ENCODE peak calls at places on chromosomes 13 and 19, in seven cellular contexts. C is esophagus squamous epithelium, O is AG04449, M is thoracic aorta, J is fibroblast of pulmonary artery, Z is tibial nerve, K is mesendoderm. I is an unnamed sample.

GRCh38 chr19:42560731-42561130 is 32.5 kb upstream of the CEACAM1 start:
- DNase-seq in M (no peak), O (no peak), J (no peak), Z (no peak), K (no peak), C (no peak), I (no peak)

GRCh38 chr13:76474356-76474755 is 411.8 kb downstream of the KCTD12 start:
- DNase-seq in O (no peak), K (no peak), Z (no peak), C (no peak), J (peak), M (no peak), I (no peak)

GRCh38 chr19:37948362-37948761 is 41.4 kb downstream of the SIPA1L3 start:
- DNase-seq in M (no peak), C (no peak), K (no peak), O (no peak), Z (no peak), J (no peak), I (no peak)

GRCh38 chr13:26653310-26653709 is 95.8 kb downstream of the WASF3 start:
- DNase-seq in M (no peak), O (peak), J (peak), C (no peak), Z (no peak), K (no peak), I (peak)

GRCh38 chr13:74226791-74227475 is 92.7 kb upstream of the KLF12 start:
- DNase-seq in Z (no peak), O (no peak), K (no peak), M (no peak), J (no peak), C (no peak), I (no peak)

GRCh38 chr19:30802424-30803013 is 430.3 kb downstream of the ZNF536 start:
- DNase-seq in M (no peak), C (no peak), K (no peak), Z (no peak), J (no peak), O (no peak), I (no peak)

GRCh38 chr13:51148223-51148951 is 37.3 kb upstream of the C13orf42 start:
- DNase-seq in M (no peak), J (no peak), K (peak), Z (no peak), C (no peak), O (no peak), I (no peak)

GRCh38 chr13:60974296-60974695 is 441.4 kb downstream of the PCDH20 start:
- DNase-seq in M (no peak), C (no peak), O (no peak), K (peak), Z (no peak), J (no peak), I (no peak)

GRCh38 chr13:77894743-77895142 is 23.9 kb downstream of the EDNRB start:
- DNase-seq in K (no peak), M (no peak), Z (no peak), J (peak), C (no peak), O (no peak), I (no peak)

DNA sequence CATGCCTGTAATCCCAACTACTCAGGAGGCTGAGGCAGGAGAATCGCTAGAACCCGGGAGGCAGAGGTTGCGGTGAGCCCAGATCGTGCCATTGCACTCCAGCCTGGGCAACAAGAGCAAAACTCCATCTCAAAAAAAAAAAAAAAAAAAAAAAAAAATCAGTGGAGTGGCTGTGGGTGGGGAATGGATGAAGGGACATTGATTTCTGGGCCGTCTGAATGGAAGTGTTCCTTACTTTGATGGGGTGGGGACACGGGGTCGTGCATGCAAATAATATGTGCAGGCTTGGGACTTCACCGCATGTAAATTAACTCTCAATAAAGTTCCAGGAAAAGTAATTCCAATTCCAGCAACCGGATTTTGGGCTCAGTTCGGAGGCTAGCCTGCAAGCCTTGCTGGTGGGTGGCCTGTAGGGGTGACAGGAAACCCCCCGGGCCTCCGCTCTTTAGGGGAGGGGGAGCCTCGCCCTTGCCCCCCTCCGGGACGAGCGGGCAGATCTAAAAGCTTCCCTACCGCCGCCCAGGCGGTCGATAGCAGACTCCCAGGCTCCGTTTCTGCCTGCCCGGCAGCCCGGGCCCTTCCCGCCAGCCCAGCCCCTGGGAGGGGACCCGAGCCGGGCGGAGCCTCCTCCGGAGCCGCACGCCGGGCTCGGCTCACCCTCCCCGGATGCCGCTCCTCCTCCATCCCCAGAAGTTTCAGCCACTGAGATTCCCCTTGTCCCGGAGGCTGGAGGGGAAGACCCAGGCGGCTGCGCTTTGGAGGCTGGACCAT is 48.0 kb upstream of the ADGRE5 start:
- DNase-seq in K (peak), J (peak), C (no peak), O (no peak), Z (no peak), M (no peak), I (no peak)
- H3K4me3 ChIP-seq in K (no peak), J (peak), C (peak), O (peak), Z (peak), M (peak), I (peak)

DNA sequence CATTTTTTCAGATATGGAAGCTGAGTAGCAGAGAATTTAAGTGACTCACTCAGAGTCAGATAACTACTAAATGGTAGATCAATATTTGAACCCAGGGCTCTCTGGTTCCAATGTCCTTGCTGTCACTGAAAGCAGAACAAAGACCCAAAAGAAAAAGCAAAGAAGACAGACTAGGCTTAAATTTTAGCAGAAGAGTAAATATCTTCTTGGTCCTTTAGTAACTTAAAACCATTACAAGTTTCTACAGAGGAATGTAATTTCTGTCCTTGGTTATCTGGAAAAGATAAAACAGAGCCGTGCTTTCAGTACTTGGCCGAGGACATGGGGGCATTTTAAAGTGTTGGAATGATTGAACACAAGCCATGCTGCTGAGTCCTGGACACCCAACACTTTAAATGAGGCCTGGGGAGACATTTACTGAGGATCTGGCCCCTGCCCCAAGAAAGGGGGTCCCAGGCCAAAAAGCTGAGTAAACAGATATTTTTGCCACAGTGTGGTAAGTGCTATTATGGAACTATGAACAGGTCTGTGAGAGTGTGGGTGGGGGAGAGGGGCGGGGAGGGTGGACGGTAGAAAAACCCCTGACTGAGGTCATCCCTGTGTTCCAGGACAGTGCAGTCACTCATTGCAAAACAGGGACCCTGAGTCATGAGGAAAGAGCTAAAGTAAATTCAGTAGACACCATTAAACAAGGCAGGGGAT is 18.5 kb upstream of the KPNA3 start:
- DNase-seq in O (no peak), C (no peak), Z (no peak), K (no peak), M (no peak), J (peak), I (peak)
- H3K4me3 ChIP-seq in O (no peak), C (no peak), Z (no peak), K (no peak), M (no peak), J (no peak), I (no peak)

GRCh38 chr19:14906711-14907110 is 20.8 kb upstream of the OR7A17 start:
- DNase-seq in J (no peak), O (no peak), K (no peak), Z (no peak), M (no peak), C (no peak), I (no peak)
- H3K4me3 ChIP-seq in J (no peak), O (no peak), K (no peak), Z (no peak), M (no peak), C (no peak), I (no peak)

DNA sequence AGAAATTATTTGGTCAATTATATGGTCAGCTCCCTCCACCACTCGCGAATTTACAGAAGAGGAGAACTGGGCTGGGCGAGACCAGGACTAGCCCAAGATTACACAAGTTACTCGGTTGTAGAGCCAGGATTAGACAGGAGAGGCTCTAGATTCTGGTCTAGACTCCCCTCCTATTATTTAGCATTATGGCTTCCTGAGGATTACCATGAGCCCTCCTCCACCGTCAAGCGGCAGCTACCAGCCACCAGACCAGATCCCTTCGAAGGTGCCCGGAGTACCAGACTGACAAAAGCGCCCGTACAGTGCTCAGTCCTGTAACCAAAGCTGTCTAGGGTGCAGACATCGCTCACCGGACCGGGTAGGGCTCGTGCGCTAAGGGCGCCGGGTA is 497 bp upstream of the MLNR start:
- DNase-seq in Z (no peak), C (no peak), O (no peak), M (no peak), K (no peak), J (no peak), I (no peak)
- H3K4me3 ChIP-seq in Z (peak), C (peak), O (peak), M (peak), K (no peak), J (peak), I (peak)

GRCh38 chr19:45637890-45638667 is 1.1 kb downstream of the EML2 start:
- DNase-seq in O (no peak), K (peak), Z (no peak), C (no peak), J (peak), M (no peak), I (no peak)
- H3K4me3 ChIP-seq in O (peak), K (peak), Z (peak), C (peak), J (peak), M (peak), I (peak)

GRCh38 chr13:73065665-73066350 is 7.0 kb downstream of the KLF5 start:
- DNase-seq in Z (no peak), M (no peak), K (peak), J (no peak), O (no peak), C (no peak), I (no peak)
- H3K4me3 ChIP-seq in Z (peak), M (no peak), K (no peak), J (no peak), O (no peak), C (peak), I (no peak)

GRCh38 chr19:48361912-48362311 is 1.8 kb downstream of the TMEM143 start:
- DNase-seq in M (no peak), J (no peak), Z (no peak), K (no peak), C (no peak), O (no peak), I (no peak)
- H3K4me3 ChIP-seq in M (no peak), J (no peak), Z (no peak), K (no peak), C (no peak), O (no peak), I (no peak)

I was measured in skeletal muscle cell.